ENCODE peak calls at places on chromosomes 4 and X, in nine cellular contexts. One of them, this sample, is unnamed.
A peak's percentile ranks its signal among the peaks of the same experiment; 100 is the strongest.

GRCh38 chrX:20412871-20413486 is 146.3 kb upstream of the RPS6KA3 start:
- DNase-seq in stimulated activated naive B cell treated with anti-CD40 and anti-IgM and Interleukin-4, amounts not matched to agents 10 μg/mL and 1 μg/mL and 100 μg/mL, for 72 hours: peak; percentile 28
- DNase-seq in left lung: peak; percentile 34
- DNase-seq in KG1: peak; percentile 17
- DNase-seq in activated CD4-positive, alpha-beta T cell treated with anti-CD3 and anti-CD28 coated beads, Interleukin-2, amount 10 ng/mL, durations not matched to agents 7 days and 5 days: peak; percentile 67
- DNase-seq in activated naive CD8-positive, alpha-beta T cell treated with anti-CD3 and anti-CD28 coated beads, Interleukin-2, amount 50 U/mL, for 24 hours: peak; percentile 36
- DNase-seq in GM23248: no peak
- DNase-seq in H54: no peak
- DNase-seq in stimulated activated CD4-positive, alpha-beta T cell treated with anti-CD3 and anti-CD28 coated beads, Interleukin-2, amount 100 ng/mL, for 48 hours: peak; percentile 16
- DNase-seq in this sample: peak; percentile 20

GRCh38 chr4:124685851-124686250 is 26.7 kb downstream of the ANKRD50 start:
- DNase-seq in GM23248: no peak
- DNase-seq in stimulated activated naive B cell treated with anti-CD40 and anti-IgM and Interleukin-4, amounts not matched to agents 10 μg/mL and 1 μg/mL and 100 μg/mL, for 72 hours: no peak
- DNase-seq in activated CD4-positive, alpha-beta T cell treated with anti-CD3 and anti-CD28 coated beads, Interleukin-2, amount 10 ng/mL, durations not matched to agents 7 days and 5 days: no peak
- DNase-seq in activated naive CD8-positive, alpha-beta T cell treated with anti-CD3 and anti-CD28 coated beads, Interleukin-2, amount 50 U/mL, for 24 hours: no peak
- DNase-seq in H54: no peak
- DNase-seq in KG1: no peak
- DNase-seq in left lung: no peak
- DNase-seq in stimulated activated CD4-positive, alpha-beta T cell treated with anti-CD3 and anti-CD28 coated beads, Interleukin-2, amount 100 ng/mL, for 48 hours: no peak
- DNase-seq in this sample: no peak

GRCh38 chrX:21691512-21692018 is 33.4 kb upstream of the KLHL34 start:
- DNase-seq in activated naive CD8-positive, alpha-beta T cell treated with anti-CD3 and anti-CD28 coated beads, Interleukin-2, amount 50 U/mL, for 24 hours: no peak
- DNase-seq in GM23248: peak; percentile 2
- DNase-seq in H54: no peak
- DNase-seq in activated CD4-positive, alpha-beta T cell treated with anti-CD3 and anti-CD28 coated beads, Interleukin-2, amount 10 ng/mL, durations not matched to agents 7 days and 5 days: no peak
- DNase-seq in stimulated activated naive B cell treated with anti-CD40 and anti-IgM and Interleukin-4, amounts not matched to agents 10 μg/mL and 1 μg/mL and 100 μg/mL, for 72 hours: no peak
- DNase-seq in KG1: no peak
- DNase-seq in left lung: no peak
- DNase-seq in stimulated activated CD4-positive, alpha-beta T cell treated with anti-CD3 and anti-CD28 coated beads, Interleukin-2, amount 100 ng/mL, for 48 hours: no peak
- DNase-seq in this sample: no peak

GRCh38 chr4:86019362-86019761 is 340.5 kb downstream of the MAPK10 start:
- DNase-seq in stimulated activated naive B cell treated with anti-CD40 and anti-IgM and Interleukin-4, amounts not matched to agents 10 μg/mL and 1 μg/mL and 100 μg/mL, for 72 hours: no peak
- DNase-seq in left lung: no peak
- DNase-seq in stimulated activated CD4-positive, alpha-beta T cell treated with anti-CD3 and anti-CD28 coated beads, Interleukin-2, amount 100 ng/mL, for 48 hours: no peak
- DNase-seq in activated naive CD8-positive, alpha-beta T cell treated with anti-CD3 and anti-CD28 coated beads, Interleukin-2, amount 50 U/mL, for 24 hours: no peak
- DNase-seq in activated CD4-positive, alpha-beta T cell treated with anti-CD3 and anti-CD28 coated beads, Interleukin-2, amount 10 ng/mL, durations not matched to agents 7 days and 5 days: no peak
- DNase-seq in KG1: no peak
- DNase-seq in H54: no peak
- DNase-seq in GM23248: no peak
- DNase-seq in this sample: no peak

GRCh38 chr4:109014593-109015412 is 251.9 kb upstream of the ETNPPL start:
- DNase-seq in stimulated activated naive B cell treated with anti-CD40 and anti-IgM and Interleukin-4, amounts not matched to agents 10 μg/mL and 1 μg/mL and 100 μg/mL, for 72 hours: no peak
- DNase-seq in GM23248: no peak
- DNase-seq in KG1: no peak
- DNase-seq in H54: no peak
- DNase-seq in left lung: no peak
- DNase-seq in stimulated activated CD4-positive, alpha-beta T cell treated with anti-CD3 and anti-CD28 coated beads, Interleukin-2, amount 100 ng/mL, for 48 hours: no peak
- DNase-seq in activated naive CD8-positive, alpha-beta T cell treated with anti-CD3 and anti-CD28 coated beads, Interleukin-2, amount 50 U/mL, for 24 hours: no peak
- DNase-seq in activated CD4-positive, alpha-beta T cell treated with anti-CD3 and anti-CD28 coated beads, Interleukin-2, amount 10 ng/mL, durations not matched to agents 7 days and 5 days: no peak
- DNase-seq in this sample: no peak

GRCh38 chrX:75746891-75747639 is 38.0 kb downstream of the MAGEE2 start:
- DNase-seq in activated CD4-positive, alpha-beta T cell treated with anti-CD3 and anti-CD28 coated beads, Interleukin-2, amount 10 ng/mL, durations not matched to agents 7 days and 5 days: peak; percentile 14
- DNase-seq in activated naive CD8-positive, alpha-beta T cell treated with anti-CD3 and anti-CD28 coated beads, Interleukin-2, amount 50 U/mL, for 24 hours: peak; percentile 22
- DNase-seq in H54: peak; percentile 13
- DNase-seq in KG1: peak; percentile 1
- DNase-seq in stimulated activated CD4-positive, alpha-beta T cell treated with anti-CD3 and anti-CD28 coated beads, Interleukin-2, amount 100 ng/mL, for 48 hours: peak; percentile 31
- DNase-seq in stimulated activated naive B cell treated with anti-CD40 and anti-IgM and Interleukin-4, amounts not matched to agents 10 μg/mL and 1 μg/mL and 100 μg/mL, for 72 hours: peak; percentile 28
- DNase-seq in GM23248: peak; percentile 70
- DNase-seq in left lung: no peak
- DNase-seq in this sample: peak; percentile 9

GRCh38 chrX:1592128-1592862 is 891 bp downstream of the AKAP17A start:
- DNase-seq in KG1: no peak
- DNase-seq in stimulated activated CD4-positive, alpha-beta T cell treated with anti-CD3 and anti-CD28 coated beads, Interleukin-2, amount 100 ng/mL, for 48 hours: no peak
- DNase-seq in GM23248: peak; percentile 55
- DNase-seq in activated CD4-positive, alpha-beta T cell treated with anti-CD3 and anti-CD28 coated beads, Interleukin-2, amount 10 ng/mL, durations not matched to agents 7 days and 5 days: peak; percentile 27
- DNase-seq in H54: no peak
- DNase-seq in activated naive CD8-positive, alpha-beta T cell treated with anti-CD3 and anti-CD28 coated beads, Interleukin-2, amount 50 U/mL, for 24 hours: peak; percentile 47
- DNase-seq in stimulated activated naive B cell treated with anti-CD40 and anti-IgM and Interleukin-4, amounts not matched to agents 10 μg/mL and 1 μg/mL and 100 μg/mL, for 72 hours: no peak
- DNase-seq in left lung: no peak
- DNase-seq in this sample: peak; percentile 62

GRCh38 chr4:15130441-15130840 is 128.2 kb downstream of the CPEB2 start:
- DNase-seq in stimulated activated naive B cell treated with anti-CD40 and anti-IgM and Interleukin-4, amounts not matched to agents 10 μg/mL and 1 μg/mL and 100 μg/mL, for 72 hours: no peak
- DNase-seq in activated naive CD8-positive, alpha-beta T cell treated with anti-CD3 and anti-CD28 coated beads, Interleukin-2, amount 50 U/mL, for 24 hours: no peak
- DNase-seq in left lung: no peak
- DNase-seq in H54: no peak
- DNase-seq in stimulated activated CD4-positive, alpha-beta T cell treated with anti-CD3 and anti-CD28 coated beads, Interleukin-2, amount 100 ng/mL, for 48 hours: no peak
- DNase-seq in GM23248: peak; percentile 22
- DNase-seq in KG1: no peak
- DNase-seq in activated CD4-positive, alpha-beta T cell treated with anti-CD3 and anti-CD28 coated beads, Interleukin-2, amount 10 ng/mL, durations not matched to agents 7 days and 5 days: no peak
- DNase-seq in this sample: no peak

GRCh38 chr4:6834867-6835266 is 52.3 kb downstream of the KIAA0232 start:
- DNase-seq in H54: peak; percentile 27
- DNase-seq in stimulated activated CD4-positive, alpha-beta T cell treated with anti-CD3 and anti-CD28 coated beads, Interleukin-2, amount 100 ng/mL, for 48 hours: no peak
- DNase-seq in activated naive CD8-positive, alpha-beta T cell treated with anti-CD3 and anti-CD28 coated beads, Interleukin-2, amount 50 U/mL, for 24 hours: no peak
- DNase-seq in KG1: no peak
- DNase-seq in stimulated activated naive B cell treated with anti-CD40 and anti-IgM and Interleukin-4, amounts not matched to agents 10 μg/mL and 1 μg/mL and 100 μg/mL, for 72 hours: no peak
- DNase-seq in activated CD4-positive, alpha-beta T cell treated with anti-CD3 and anti-CD28 coated beads, Interleukin-2, amount 10 ng/mL, durations not matched to agents 7 days and 5 days: no peak
- DNase-seq in left lung: no peak
- DNase-seq in GM23248: peak; percentile 43
- DNase-seq in this sample: no peak

GRCh38 chr4:89757154-89757723 is 79.7 kb downstream of the SNCA start:
- DNase-seq in KG1: no peak
- DNase-seq in stimulated activated CD4-positive, alpha-beta T cell treated with anti-CD3 and anti-CD28 coated beads, Interleukin-2, amount 100 ng/mL, for 48 hours: no peak
- DNase-seq in GM23248: no peak
- DNase-seq in stimulated activated naive B cell treated with anti-CD40 and anti-IgM and Interleukin-4, amounts not matched to agents 10 μg/mL and 1 μg/mL and 100 μg/mL, for 72 hours: no peak
- DNase-seq in left lung: no peak
- DNase-seq in H54: no peak
- DNase-seq in activated CD4-positive, alpha-beta T cell treated with anti-CD3 and anti-CD28 coated beads, Interleukin-2, amount 10 ng/mL, durations not matched to agents 7 days and 5 days: no peak
- DNase-seq in activated naive CD8-positive, alpha-beta T cell treated with anti-CD3 and anti-CD28 coated beads, Interleukin-2, amount 50 U/mL, for 24 hours: no peak
- DNase-seq in this sample: no peak

GRCh38 chr4:1415681-1415981 is 9.4 kb upstream of the NKX1-1 start:
- DNase-seq in left lung: no peak
- DNase-seq in activated CD4-positive, alpha-beta T cell treated with anti-CD3 and anti-CD28 coated beads, Interleukin-2, amount 10 ng/mL, durations not matched to agents 7 days and 5 days: no peak
- DNase-seq in stimulated activated naive B cell treated with anti-CD40 and anti-IgM and Interleukin-4, amounts not matched to agents 10 μg/mL and 1 μg/mL and 100 μg/mL, for 72 hours: no peak
- DNase-seq in KG1: no peak
- DNase-seq in H54: no peak
- DNase-seq in GM23248: no peak
- DNase-seq in stimulated activated CD4-positive, alpha-beta T cell treated with anti-CD3 and anti-CD28 coated beads, Interleukin-2, amount 100 ng/mL, for 48 hours: no peak
- DNase-seq in activated naive CD8-positive, alpha-beta T cell treated with anti-CD3 and anti-CD28 coated beads, Interleukin-2, amount 50 U/mL, for 24 hours: no peak
- DNase-seq in this sample: no peak

GRCh38 chr4:185099024-185099682 is 43.9 kb upstream of the SLC25A4 start:
- DNase-seq in activated naive CD8-positive, alpha-beta T cell treated with anti-CD3 and anti-CD28 coated beads, Interleukin-2, amount 50 U/mL, for 24 hours: no peak
- DNase-seq in stimulated activated CD4-positive, alpha-beta T cell treated with anti-CD3 and anti-CD28 coated beads, Interleukin-2, amount 100 ng/mL, for 48 hours: no peak
- DNase-seq in KG1: no peak
- DNase-seq in GM23248: no peak
- DNase-seq in H54: no peak
- DNase-seq in stimulated activated naive B cell treated with anti-CD40 and anti-IgM and Interleukin-4, amounts not matched to agents 10 μg/mL and 1 μg/mL and 100 μg/mL, for 72 hours: no peak
- DNase-seq in activated CD4-positive, alpha-beta T cell treated with anti-CD3 and anti-CD28 coated beads, Interleukin-2, amount 10 ng/mL, durations not matched to agents 7 days and 5 days: no peak
- DNase-seq in left lung: no peak
- DNase-seq in this sample: no peak

GRCh38 chr4:40245794-40246546 is 49.1 kb downstream of the RHOH start:
- DNase-seq in stimulated activated CD4-positive, alpha-beta T cell treated with anti-CD3 and anti-CD28 coated beads, Interleukin-2, amount 100 ng/mL, for 48 hours: no peak
- DNase-seq in GM23248: no peak
- DNase-seq in H54: no peak
- DNase-seq in KG1: no peak
- DNase-seq in activated naive CD8-positive, alpha-beta T cell treated with anti-CD3 and anti-CD28 coated beads, Interleukin-2, amount 50 U/mL, for 24 hours: no peak
- DNase-seq in activated CD4-positive, alpha-beta T cell treated with anti-CD3 and anti-CD28 coated beads, Interleukin-2, amount 10 ng/mL, durations not matched to agents 7 days and 5 days: no peak
- DNase-seq in stimulated activated naive B cell treated with anti-CD40 and anti-IgM and Interleukin-4, amounts not matched to agents 10 μg/mL and 1 μg/mL and 100 μg/mL, for 72 hours: no peak
- DNase-seq in left lung: no peak
- DNase-seq in this sample: no peak

GRCh38 chrX:103376118-103376978 is at the start of gene BEX3:
- DNase-seq in activated CD4-positive, alpha-beta T cell treated with anti-CD3 and anti-CD28 coated beads, Interleukin-2, amount 10 ng/mL, durations not matched to agents 7 days and 5 days: peak; percentile 6
- DNase-seq in KG1: no peak
- DNase-seq in H54: no peak
- DNase-seq in stimulated activated naive B cell treated with anti-CD40 and anti-IgM and Interleukin-4, amounts not matched to agents 10 μg/mL and 1 μg/mL and 100 μg/mL, for 72 hours: no peak
- DNase-seq in stimulated activated CD4-positive, alpha-beta T cell treated with anti-CD3 and anti-CD28 coated beads, Interleukin-2, amount 100 ng/mL, for 48 hours: no peak
- DNase-seq in activated naive CD8-positive, alpha-beta T cell treated with anti-CD3 and anti-CD28 coated beads, Interleukin-2, amount 50 U/mL, for 24 hours: peak; percentile 31
- DNase-seq in left lung: peak; percentile 50
- DNase-seq in GM23248: peak; percentile 68
- DNase-seq in this sample: peak; percentile 11

GRCh38 chr4:7787067-7787466 is 152.6 kb downstream of the AFAP1 start:
- DNase-seq in stimulated activated naive B cell treated with anti-CD40 and anti-IgM and Interleukin-4, amounts not matched to agents 10 μg/mL and 1 μg/mL and 100 μg/mL, for 72 hours: no peak
- DNase-seq in H54: no peak
- DNase-seq in stimulated activated CD4-positive, alpha-beta T cell treated with anti-CD3 and anti-CD28 coated beads, Interleukin-2, amount 100 ng/mL, for 48 hours: no peak
- DNase-seq in KG1: no peak
- DNase-seq in activated naive CD8-positive, alpha-beta T cell treated with anti-CD3 and anti-CD28 coated beads, Interleukin-2, amount 50 U/mL, for 24 hours: no peak
- DNase-seq in GM23248: no peak
- DNase-seq in left lung: no peak
- DNase-seq in activated CD4-positive, alpha-beta T cell treated with anti-CD3 and anti-CD28 coated beads, Interleukin-2, amount 10 ng/mL, durations not matched to agents 7 days and 5 days: no peak
- DNase-seq in this sample: no peak

GRCh38 chr4:19807505-19807904 is 444.2 kb upstream of the SLIT2 start:
- DNase-seq in H54: no peak
- DNase-seq in activated CD4-positive, alpha-beta T cell treated with anti-CD3 and anti-CD28 coated beads, Interleukin-2, amount 10 ng/mL, durations not matched to agents 7 days and 5 days: no peak
- DNase-seq in stimulated activated CD4-positive, alpha-beta T cell treated with anti-CD3 and anti-CD28 coated beads, Interleukin-2, amount 100 ng/mL, for 48 hours: no peak
- DNase-seq in GM23248: peak; percentile 93
- DNase-seq in KG1: no peak
- DNase-seq in left lung: no peak
- DNase-seq in stimulated activated naive B cell treated with anti-CD40 and anti-IgM and Interleukin-4, amounts not matched to agents 10 μg/mL and 1 μg/mL and 100 μg/mL, for 72 hours: no peak
- DNase-seq in activated naive CD8-positive, alpha-beta T cell treated with anti-CD3 and anti-CD28 coated beads, Interleukin-2, amount 50 U/mL, for 24 hours: no peak
- DNase-seq in this sample: no peak

GRCh38 chr4:70841951-70842350 is 2.3 kb upstream of the GRSF1 start:
- DNase-seq in left lung: no peak
- DNase-seq in activated CD4-positive, alpha-beta T cell treated with anti-CD3 and anti-CD28 coated beads, Interleukin-2, amount 10 ng/mL, durations not matched to agents 7 days and 5 days: no peak
- DNase-seq in H54: no peak
- DNase-seq in stimulated activated CD4-positive, alpha-beta T cell treated with anti-CD3 and anti-CD28 coated beads, Interleukin-2, amount 100 ng/mL, for 48 hours: no peak
- DNase-seq in activated naive CD8-positive, alpha-beta T cell treated with anti-CD3 and anti-CD28 coated beads, Interleukin-2, amount 50 U/mL, for 24 hours: no peak
- DNase-seq in KG1: no peak
- DNase-seq in stimulated activated naive B cell treated with anti-CD40 and anti-IgM and Interleukin-4, amounts not matched to agents 10 μg/mL and 1 μg/mL and 100 μg/mL, for 72 hours: no peak
- DNase-seq in GM23248: no peak
- DNase-seq in this sample: no peak

GRCh38 chr4:135408109-135408508 is 1206.5 kb upstream of the PABPC4L start:
- DNase-seq in stimulated activated naive B cell treated with anti-CD40 and anti-IgM and Interleukin-4, amounts not matched to agents 10 μg/mL and 1 μg/mL and 100 μg/mL, for 72 hours: no peak
- DNase-seq in activated naive CD8-positive, alpha-beta T cell treated with anti-CD3 and anti-CD28 coated beads, Interleukin-2, amount 50 U/mL, for 24 hours: no peak
- DNase-seq in left lung: no peak
- DNase-seq in KG1: no peak
- DNase-seq in H54: no peak
- DNase-seq in stimulated activated CD4-positive, alpha-beta T cell treated with anti-CD3 and anti-CD28 coated beads, Interleukin-2, amount 100 ng/mL, for 48 hours: no peak
- DNase-seq in GM23248: no peak
- DNase-seq in activated CD4-positive, alpha-beta T cell treated with anti-CD3 and anti-CD28 coated beads, Interleukin-2, amount 10 ng/mL, durations not matched to agents 7 days and 5 days: no peak
- DNase-seq in this sample: no peak

GRCh38 chr4:145315828-145316227 is 135.4 kb upstream of the OTUD4 start:
- DNase-seq in H54: no peak
- DNase-seq in GM23248: peak; percentile 39
- DNase-seq in left lung: no peak
- DNase-seq in activated CD4-positive, alpha-beta T cell treated with anti-CD3 and anti-CD28 coated beads, Interleukin-2, amount 10 ng/mL, durations not matched to agents 7 days and 5 days: no peak
- DNase-seq in stimulated activated naive B cell treated with anti-CD40 and anti-IgM and Interleukin-4, amounts not matched to agents 10 μg/mL and 1 μg/mL and 100 μg/mL, for 72 hours: no peak
- DNase-seq in activated naive CD8-positive, alpha-beta T cell treated with anti-CD3 and anti-CD28 coated beads, Interleukin-2, amount 50 U/mL, for 24 hours: no peak
- DNase-seq in KG1: no peak
- DNase-seq in stimulated activated CD4-positive, alpha-beta T cell treated with anti-CD3 and anti-CD28 coated beads, Interleukin-2, amount 100 ng/mL, for 48 hours: no peak
- DNase-seq in this sample: no peak

GRCh38 chr4:44425614-44426208 is 22.9 kb downstream of the KCTD8 start:
- DNase-seq in stimulated activated CD4-positive, alpha-beta T cell treated with anti-CD3 and anti-CD28 coated beads, Interleukin-2, amount 100 ng/mL, for 48 hours: no peak
- DNase-seq in activated naive CD8-positive, alpha-beta T cell treated with anti-CD3 and anti-CD28 coated beads, Interleukin-2, amount 50 U/mL, for 24 hours: no peak
- DNase-seq in KG1: no peak
- DNase-seq in activated CD4-positive, alpha-beta T cell treated with anti-CD3 and anti-CD28 coated beads, Interleukin-2, amount 10 ng/mL, durations not matched to agents 7 days and 5 days: no peak
- DNase-seq in GM23248: peak; percentile 21
- DNase-seq in left lung: no peak
- DNase-seq in H54: no peak
- DNase-seq in stimulated activated naive B cell treated with anti-CD40 and anti-IgM and Interleukin-4, amounts not matched to agents 10 μg/mL and 1 μg/mL and 100 μg/mL, for 72 hours: no peak
- DNase-seq in this sample: no peak

GRCh38 chr4:56739104-56739777 is 58.1 kb upstream of the HOPX start:
- DNase-seq in left lung: no peak
- DNase-seq in KG1: no peak
- DNase-seq in stimulated activated CD4-positive, alpha-beta T cell treated with anti-CD3 and anti-CD28 coated beads, Interleukin-2, amount 100 ng/mL, for 48 hours: no peak
- DNase-seq in GM23248: peak; percentile 44
- DNase-seq in activated naive CD8-positive, alpha-beta T cell treated with anti-CD3 and anti-CD28 coated beads, Interleukin-2, amount 50 U/mL, for 24 hours: no peak
- DNase-seq in activated CD4-positive, alpha-beta T cell treated with anti-CD3 and anti-CD28 coated beads, Interleukin-2, amount 10 ng/mL, durations not matched to agents 7 days and 5 days: no peak
- DNase-seq in stimulated activated naive B cell treated with anti-CD40 and anti-IgM and Interleukin-4, amounts not matched to agents 10 μg/mL and 1 μg/mL and 100 μg/mL, for 72 hours: no peak
- DNase-seq in H54: no peak
- DNase-seq in this sample: no peak

GRCh38 chr4:144646523-144647094 is 653 bp downstream of the HHIP start:
- DNase-seq in stimulated activated CD4-positive, alpha-beta T cell treated with anti-CD3 and anti-CD28 coated beads, Interleukin-2, amount 100 ng/mL, for 48 hours: no peak
- DNase-seq in KG1: no peak
- DNase-seq in activated CD4-positive, alpha-beta T cell treated with anti-CD3 and anti-CD28 coated beads, Interleukin-2, amount 10 ng/mL, durations not matched to agents 7 days and 5 days: no peak
- DNase-seq in GM23248: peak; percentile 33
- DNase-seq in H54: no peak
- DNase-seq in left lung: no peak
- DNase-seq in stimulated activated naive B cell treated with anti-CD40 and anti-IgM and Interleukin-4, amounts not matched to agents 10 μg/mL and 1 μg/mL and 100 μg/mL, for 72 hours: no peak
- DNase-seq in activated naive CD8-positive, alpha-beta T cell treated with anti-CD3 and anti-CD28 coated beads, Interleukin-2, amount 50 U/mL, for 24 hours: peak; percentile 10
- DNase-seq in this sample: peak; percentile 26

GRCh38 chr4:15495621-15496020 is 25.9 kb downstream of the CC2D2A start:
- DNase-seq in activated naive CD8-positive, alpha-beta T cell treated with anti-CD3 and anti-CD28 coated beads, Interleukin-2, amount 50 U/mL, for 24 hours: no peak
- DNase-seq in stimulated activated CD4-positive, alpha-beta T cell treated with anti-CD3 and anti-CD28 coated beads, Interleukin-2, amount 100 ng/mL, for 48 hours: no peak
- DNase-seq in activated CD4-positive, alpha-beta T cell treated with anti-CD3 and anti-CD28 coated beads, Interleukin-2, amount 10 ng/mL, durations not matched to agents 7 days and 5 days: no peak
- DNase-seq in left lung: no peak
- DNase-seq in H54: no peak
- DNase-seq in stimulated activated naive B cell treated with anti-CD40 and anti-IgM and Interleukin-4, amounts not matched to agents 10 μg/mL and 1 μg/mL and 100 μg/mL, for 72 hours: no peak
- DNase-seq in KG1: no peak
- DNase-seq in GM23248: no peak
- DNase-seq in this sample: no peak

GRCh38 chrX:26915064-26915463 is 548.1 kb downstream of the PPP4R3C start:
- DNase-seq in H54: no peak
- DNase-seq in GM23248: peak; percentile 35
- DNase-seq in activated CD4-positive, alpha-beta T cell treated with anti-CD3 and anti-CD28 coated beads, Interleukin-2, amount 10 ng/mL, durations not matched to agents 7 days and 5 days: no peak
- DNase-seq in KG1: no peak
- DNase-seq in left lung: no peak
- DNase-seq in stimulated activated CD4-positive, alpha-beta T cell treated with anti-CD3 and anti-CD28 coated beads, Interleukin-2, amount 100 ng/mL, for 48 hours: no peak
- DNase-seq in activated naive CD8-positive, alpha-beta T cell treated with anti-CD3 and anti-CD28 coated beads, Interleukin-2, amount 50 U/mL, for 24 hours: no peak
- DNase-seq in stimulated activated naive B cell treated with anti-CD40 and anti-IgM and Interleukin-4, amounts not matched to agents 10 μg/mL and 1 μg/mL and 100 μg/mL, for 72 hours: no peak
- DNase-seq in this sample: no peak

GRCh38 chr4:181728567-181728966 is 514.6 kb upstream of the TENM3 start:
- DNase-seq in GM23248: no peak
- DNase-seq in stimulated activated naive B cell treated with anti-CD40 and anti-IgM and Interleukin-4, amounts not matched to agents 10 μg/mL and 1 μg/mL and 100 μg/mL, for 72 hours: no peak
- DNase-seq in activated CD4-positive, alpha-beta T cell treated with anti-CD3 and anti-CD28 coated beads, Interleukin-2, amount 10 ng/mL, durations not matched to agents 7 days and 5 days: no peak
- DNase-seq in left lung: no peak
- DNase-seq in H54: no peak
- DNase-seq in KG1: no peak
- DNase-seq in activated naive CD8-positive, alpha-beta T cell treated with anti-CD3 and anti-CD28 coated beads, Interleukin-2, amount 50 U/mL, for 24 hours: no peak
- DNase-seq in stimulated activated CD4-positive, alpha-beta T cell treated with anti-CD3 and anti-CD28 coated beads, Interleukin-2, amount 100 ng/mL, for 48 hours: no peak
- DNase-seq in this sample: no peak

GRCh38 chr4:55547461-55547770 is 707 bp upstream of the CLOCK start:
- DNase-seq in GM23248: no peak
- DNase-seq in H54: no peak
- DNase-seq in activated naive CD8-positive, alpha-beta T cell treated with anti-CD3 and anti-CD28 coated beads, Interleukin-2, amount 50 U/mL, for 24 hours: no peak
- DNase-seq in left lung: no peak
- DNase-seq in KG1: no peak
- DNase-seq in stimulated activated naive B cell treated with anti-CD40 and anti-IgM and Interleukin-4, amounts not matched to agents 10 μg/mL and 1 μg/mL and 100 μg/mL, for 72 hours: no peak
- DNase-seq in stimulated activated CD4-positive, alpha-beta T cell treated with anti-CD3 and anti-CD28 coated beads, Interleukin-2, amount 100 ng/mL, for 48 hours: no peak
- DNase-seq in activated CD4-positive, alpha-beta T cell treated with anti-CD3 and anti-CD28 coated beads, Interleukin-2, amount 10 ng/mL, durations not matched to agents 7 days and 5 days: no peak
- DNase-seq in this sample: no peak

GRCh38 chr4:1599491-1600210 is 84.5 kb downstream of the FAM53A start:
- DNase-seq in stimulated activated CD4-positive, alpha-beta T cell treated with anti-CD3 and anti-CD28 coated beads, Interleukin-2, amount 100 ng/mL, for 48 hours: no peak
- DNase-seq in H54: no peak
- DNase-seq in GM23248: no peak
- DNase-seq in activated naive CD8-positive, alpha-beta T cell treated with anti-CD3 and anti-CD28 coated beads, Interleukin-2, amount 50 U/mL, for 24 hours: no peak
- DNase-seq in activated CD4-positive, alpha-beta T cell treated with anti-CD3 and anti-CD28 coated beads, Interleukin-2, amount 10 ng/mL, durations not matched to agents 7 days and 5 days: no peak
- DNase-seq in KG1: no peak
- DNase-seq in stimulated activated naive B cell treated with anti-CD40 and anti-IgM and Interleukin-4, amounts not matched to agents 10 μg/mL and 1 μg/mL and 100 μg/mL, for 72 hours: no peak
- DNase-seq in left lung: no peak
- DNase-seq in this sample: no peak

GRCh38 chr4:83180469-83180968 is 66.0 kb upstream of the PLAC8 start:
- DNase-seq in stimulated activated CD4-positive, alpha-beta T cell treated with anti-CD3 and anti-CD28 coated beads, Interleukin-2, amount 100 ng/mL, for 48 hours: no peak
- DNase-seq in left lung: no peak
- DNase-seq in H54: no peak
- DNase-seq in activated CD4-positive, alpha-beta T cell treated with anti-CD3 and anti-CD28 coated beads, Interleukin-2, amount 10 ng/mL, durations not matched to agents 7 days and 5 days: no peak
- DNase-seq in GM23248: no peak
- DNase-seq in KG1: no peak
- DNase-seq in activated naive CD8-positive, alpha-beta T cell treated with anti-CD3 and anti-CD28 coated beads, Interleukin-2, amount 50 U/mL, for 24 hours: no peak
- DNase-seq in stimulated activated naive B cell treated with anti-CD40 and anti-IgM and Interleukin-4, amounts not matched to agents 10 μg/mL and 1 μg/mL and 100 μg/mL, for 72 hours: peak; percentile 27
- DNase-seq in this sample: no peak

GRCh38 chrX:142204522-142205433 is at the start of gene MAGEC2:
- DNase-seq in stimulated activated naive B cell treated with anti-CD40 and anti-IgM and Interleukin-4, amounts not matched to agents 10 μg/mL and 1 μg/mL and 100 μg/mL, for 72 hours: no peak
- DNase-seq in KG1: no peak
- DNase-seq in left lung: no peak
- DNase-seq in stimulated activated CD4-positive, alpha-beta T cell treated with anti-CD3 and anti-CD28 coated beads, Interleukin-2, amount 100 ng/mL, for 48 hours: no peak
- DNase-seq in H54: no peak
- DNase-seq in activated CD4-positive, alpha-beta T cell treated with anti-CD3 and anti-CD28 coated beads, Interleukin-2, amount 10 ng/mL, durations not matched to agents 7 days and 5 days: no peak
- DNase-seq in GM23248: no peak
- DNase-seq in activated naive CD8-positive, alpha-beta T cell treated with anti-CD3 and anti-CD28 coated beads, Interleukin-2, amount 50 U/mL, for 24 hours: no peak
- DNase-seq in this sample: no peak

GRCh38 chr4:31294655-31295054 is 574.5 kb downstream of the PCDH7 start:
- DNase-seq in KG1: no peak
- DNase-seq in GM23248: no peak
- DNase-seq in stimulated activated naive B cell treated with anti-CD40 and anti-IgM and Interleukin-4, amounts not matched to agents 10 μg/mL and 1 μg/mL and 100 μg/mL, for 72 hours: no peak
- DNase-seq in left lung: no peak
- DNase-seq in activated CD4-positive, alpha-beta T cell treated with anti-CD3 and anti-CD28 coated beads, Interleukin-2, amount 10 ng/mL, durations not matched to agents 7 days and 5 days: no peak
- DNase-seq in activated naive CD8-positive, alpha-beta T cell treated with anti-CD3 and anti-CD28 coated beads, Interleukin-2, amount 50 U/mL, for 24 hours: no peak
- DNase-seq in stimulated activated CD4-positive, alpha-beta T cell treated with anti-CD3 and anti-CD28 coated beads, Interleukin-2, amount 100 ng/mL, for 48 hours: no peak
- DNase-seq in H54: no peak
- DNase-seq in this sample: no peak

GRCh38 chrX:24259544-24260240 is 54.2 kb downstream of the SUPT20HL2 start:
- DNase-seq in KG1: peak; percentile 1
- DNase-seq in activated CD4-positive, alpha-beta T cell treated with anti-CD3 and anti-CD28 coated beads, Interleukin-2, amount 10 ng/mL, durations not matched to agents 7 days and 5 days: peak; percentile 44
- DNase-seq in GM23248: peak; percentile 79
- DNase-seq in left lung: no peak
- DNase-seq in H54: no peak
- DNase-seq in activated naive CD8-positive, alpha-beta T cell treated with anti-CD3 and anti-CD28 coated beads, Interleukin-2, amount 50 U/mL, for 24 hours: no peak
- DNase-seq in stimulated activated naive B cell treated with anti-CD40 and anti-IgM and Interleukin-4, amounts not matched to agents 10 μg/mL and 1 μg/mL and 100 μg/mL, for 72 hours: no peak
- DNase-seq in stimulated activated CD4-positive, alpha-beta T cell treated with anti-CD3 and anti-CD28 coated beads, Interleukin-2, amount 100 ng/mL, for 48 hours: no peak
- DNase-seq in this sample: no peak

This sample was measured in GM06990.